ENCODE peak calls at places on chromosomes 7 and 10, in eight cellular contexts. E is heart right ventricle; C is NB4; M is H7; W is Jurkat, Clone E6-1; J is epithelial cell of esophagus; Z is cardiac fibroblast; D is neural progenitor cell. H is an unnamed sample.

GRCh38 chr10:49071221-49071761 is 44.0 kb downstream of the VSTM4 start:
- DNase-seq in E (no peak), C (no peak), M (no peak), W (no peak), J (peak), Z (no peak), D (no peak), H (no peak)

GRCh38 chr7:42932861-42933591 is 850 bp downstream of the MRPL32 start:
- DNase-seq in E (no peak), C (peak), M (peak), W (no peak), J (no peak), Z (peak), D (peak), H (no peak)

GRCh38 chr10:71289421-71290130 is 29.5 kb upstream of the SLC29A3 start:
- DNase-seq in E (no peak), C (no peak), M (no peak), W (no peak), J (no peak), Z (no peak), D (no peak), H (no peak)

GRCh38 chr10:93095225-93095624 is 21.5 kb downstream of the CYP26A1 start:
- DNase-seq in E (no peak), C (no peak), M (peak), W (no peak), J (no peak), Z (no peak), D (peak), H (no peak)

GRCh38 chr7:155765458-155765857 is 46.8 kb downstream of the SHH start:
- DNase-seq in E (no peak), C (no peak), M (no peak), W (no peak), J (no peak), Z (no peak), D (no peak), H (no peak)

GRCh38 chr10:26890956-26891355 is 30.2 kb upstream of the ABI1 start:
- DNase-seq in E (no peak), C (peak), M (peak), W (peak), J (peak), Z (peak), D (peak), H (no peak)

GRCh38 chr7:129825005-129825553 is 127.7 kb downstream of the UBE2H start:
- DNase-seq in E (peak), C (peak), M (peak), W (no peak), J (peak), Z (peak), D (peak), H (no peak)

GRCh38 chr7:20374391-20374790 is 43.7 kb downstream of the ITGB8 start:
- DNase-seq in E (no peak), C (peak), M (no peak), W (no peak), J (no peak), Z (no peak), D (no peak), H (no peak)

GRCh38 chr10:88926484-88927249 is 25.9 kb downstream of the ACTA2 start:
- DNase-seq in E (no peak), C (peak), M (no peak), W (no peak), J (no peak), Z (peak), D (no peak), H (no peak)

GRCh38 chr10:104277785-104278184 is 8.8 kb downstream of the GSTO2 start:
- DNase-seq in E (no peak), C (no peak), M (no peak), W (no peak), J (peak), Z (no peak), D (no peak), H (no peak)

GRCh38 chr10:79375321-79376077 is 28.2 kb downstream of the PPIF start:
- DNase-seq in E (no peak), C (peak), M (no peak), W (no peak), J (peak), Z (peak), D (no peak), H (no peak)

GRCh38 chr7:5390918-5391317 is 32.7 kb downstream of the TNRC18 start:
- DNase-seq in E (no peak), C (no peak), M (peak), W (no peak), J (no peak), Z (no peak), D (no peak), H (no peak)

GRCh38 chr7:151243411-151244155 is 4.9 kb downstream of the SMARCD3 start:
- DNase-seq in E (no peak), C (no peak), M (peak), W (peak), J (no peak), Z (no peak), D (peak), H (no peak)

GRCh38 chr7:91694221-91694856 is 186.2 kb downstream of the MTERF1 start:
- DNase-seq in E (no peak), C (no peak), M (no peak), W (no peak), J (no peak), Z (peak), D (no peak), H (no peak)

GRCh38 chr10:14325325-14325955 is 5.3 kb downstream of the FRMD4A start:
- DNase-seq in E (peak), C (peak), M (peak), W (peak), J (peak), Z (peak), D (peak), H (peak)

GRCh38 chr10:68565658-68566057 is 5.5 kb downstream of the TET1 start:
- DNase-seq in E (no peak), C (peak), M (no peak), W (no peak), J (no peak), Z (no peak), D (no peak), H (no peak)

GRCh38 chr7:2030475-2031456 is 202.0 kb downstream of the MAD1L1 start:
- DNase-seq in E (peak), C (peak), M (peak), W (peak), J (no peak), Z (no peak), D (no peak), H (no peak)

GRCh38 chr7:24981544-24981951 is 1.6 kb upstream of the OSBPL3 start:
- DNase-seq in E (peak), C (peak), M (peak), W (no peak), J (peak), Z (peak), D (peak), H (no peak)

GRCh38 chr10:6473901-6474370 is 106.1 kb downstream of the PRKCQ start:
- DNase-seq in E (no peak), C (peak), M (no peak), W (peak), J (peak), Z (peak), D (no peak), H (no peak)

GRCh38 chr10:58439632-58440364 is 54.6 kb downstream of the TFAM start:
- DNase-seq in E (no peak), C (peak), M (no peak), W (no peak), J (no peak), Z (no peak), D (no peak), H (no peak)

GRCh38 chr10:27252267-27253000 is 11.8 kb upstream of the ACBD5 start:
- DNase-seq in E (peak), C (no peak), M (peak), W (no peak), J (peak), Z (peak), D (peak), H (no peak)

GRCh38 chr10:69382382-69383117 is 34.2 kb downstream of the TACR2 start:
- DNase-seq in E (no peak), C (no peak), M (no peak), W (no peak), J (peak), Z (peak), D (no peak), H (no peak)

GRCh38 chr10:131162866-131163265 is 148.7 kb downstream of the TCERG1L start:
- DNase-seq in E (no peak), C (no peak), M (no peak), W (peak), J (no peak), Z (no peak), D (no peak), H (no peak)

GRCh38 chr7:91251877-91252276 is 12.4 kb upstream of the FZD1 start:
- DNase-seq in E (no peak), C (no peak), M (no peak), W (no peak), J (no peak), Z (no peak), D (no peak), H (no peak)

GRCh38 chr10:43865275-43866135 is 216.8 kb upstream of the ZNF32 start:
- DNase-seq in E (no peak), C (no peak), M (no peak), W (no peak), J (no peak), Z (no peak), D (no peak), H (no peak)

GRCh38 chr7:22444181-22444966 is 55.6 kb downstream of the STEAP1B start:
- DNase-seq in E (no peak), C (no peak), M (no peak), W (no peak), J (peak), Z (peak), D (no peak), H (no peak)

GRCh38 chr10:129764901-129765663 is 199.0 kb downstream of the EBF3 start:
- DNase-seq in E (no peak), C (no peak), M (no peak), W (no peak), J (no peak), Z (no peak), D (no peak), H (no peak)

GRCh38 chr7:13041368-13041988 is 354.0 kb downstream of the ARL4A start:
- DNase-seq in E (no peak), C (no peak), M (no peak), W (no peak), J (no peak), Z (no peak), D (no peak), H (no peak)

GRCh38 chr7:135707570-135707966 is 20.4 kb downstream of the SLC13A4 start:
- DNase-seq in E (no peak), C (no peak), M (no peak), W (no peak), J (peak), Z (no peak), D (no peak), H (no peak)

GRCh38 chr10:76405932-76406331 is 974.5 kb downstream of the LRMDA start:
- DNase-seq in E (no peak), C (no peak), M (no peak), W (no peak), J (no peak), Z (no peak), D (no peak), H (no peak)

GRCh38 chr7:139673230-139673629 is 104.6 kb downstream of the HIPK2 start:
- DNase-seq in E (no peak), C (no peak), M (peak), W (no peak), J (no peak), Z (no peak), D (no peak), H (no peak)

GRCh38 chr10:73601486-73601921 is 10.4 kb upstream of the USP54 start:
- DNase-seq in E (no peak), C (no peak), M (peak), W (no peak), J (peak), Z (peak), D (no peak), H (no peak)

GRCh38 chr7:37284805-37285211 is 163.9 kb downstream of the ELMO1 start:
- DNase-seq in E (peak), C (peak), M (peak), W (no peak), J (peak), Z (no peak), D (peak), H (no peak)

GRCh38 chr7:40799-41750 is 151.3 kb upstream of the FAM20C start:
- DNase-seq in E (no peak), C (no peak), M (no peak), W (no peak), J (no peak), Z (no peak), D (no peak), H (no peak)

GRCh38 chr10:4678023-4678950 is 147.7 kb upstream of the AKR1E2 start:
- DNase-seq in E (no peak), C (no peak), M (no peak), W (no peak), J (peak), Z (peak), D (no peak), H (no peak)

GRCh38 chr7:92809397-92810241 is 26.8 kb downstream of the CDK6 start:
- DNase-seq in E (no peak), C (peak), M (no peak), W (peak), J (peak), Z (peak), D (peak), H (peak)

GRCh38 chr10:88066876-88067275 is 203.5 kb downstream of the PTEN start:
- DNase-seq in E (no peak), C (peak), M (no peak), W (peak), J (no peak), Z (no peak), D (no peak), H (no peak)

DNA sequence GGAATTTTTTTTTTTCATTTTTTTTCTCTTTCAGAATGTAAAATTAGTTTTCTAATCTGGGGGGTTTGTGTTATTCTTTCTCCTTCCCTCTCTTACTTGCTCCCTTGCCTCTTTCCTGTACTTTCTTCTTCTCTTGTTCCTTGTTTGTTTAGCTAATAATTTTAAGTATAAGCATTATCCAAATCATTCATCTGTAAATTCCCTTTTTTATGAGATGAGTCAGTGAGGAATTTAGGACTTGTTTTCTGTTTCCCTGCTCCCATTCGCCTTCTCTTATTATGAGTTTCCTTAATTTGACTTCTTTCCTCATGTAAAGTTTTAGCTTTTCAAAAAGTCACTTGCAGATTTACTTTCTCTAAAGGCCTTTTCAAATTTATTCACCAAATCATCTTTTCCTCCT is 154.6 kb upstream of the ETV1 start:
- DNase-seq in E (no peak), C (no peak), M (no peak), W (no peak), J (no peak), Z (no peak), D (no peak), H (no peak)
- H3K4me3 ChIP-seq in E (no peak), C (no peak), M (no peak), W (no peak), J (no peak), Z (no peak), D (no peak), H (no peak)

DNA sequence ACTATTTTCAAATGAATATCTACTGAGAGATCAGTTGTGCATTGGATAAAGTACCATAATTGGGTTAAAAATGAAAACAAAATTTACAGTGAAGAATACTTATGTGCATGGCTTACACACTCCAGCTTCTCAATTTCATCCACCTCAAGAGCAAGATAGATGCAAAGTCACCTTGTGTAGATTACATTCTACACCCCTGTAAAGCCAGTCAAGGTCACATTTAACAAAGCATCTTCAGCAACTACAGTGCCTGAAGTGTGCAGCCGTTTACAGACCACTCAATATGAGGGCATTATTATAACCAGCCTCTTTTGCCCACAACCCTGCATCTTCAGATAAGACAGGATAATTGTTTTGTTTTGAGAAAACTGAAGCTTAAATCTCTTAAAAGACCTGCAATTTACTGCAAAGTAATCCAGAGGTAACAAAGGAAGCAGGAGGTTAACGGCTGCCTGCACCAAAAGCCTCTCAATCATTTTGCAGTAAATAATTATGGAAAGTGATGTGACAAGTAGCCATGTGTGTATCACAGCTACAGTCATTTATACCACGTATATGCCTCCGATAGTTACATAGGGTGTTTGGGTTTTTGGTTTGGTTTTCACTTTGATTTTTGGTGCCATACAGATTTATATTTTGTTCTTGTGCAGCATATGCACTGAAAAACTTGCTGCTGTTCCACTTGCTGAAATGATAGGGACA is 4.9 kb downstream of the PURB start:
- DNase-seq in E (no peak), C (no peak), M (no peak), W (no peak), J (no peak), Z (no peak), D (no peak), H (no peak)
- H3K4me3 ChIP-seq in E (peak), C (peak), M (no peak), W (no peak), J (peak), Z (no peak), D (peak), H (peak)

GRCh38 chr10:29688230-29688634 is 53.5 kb upstream of the SVIL start:
- DNase-seq in E (no peak), C (peak), M (peak), W (no peak), J (peak), Z (no peak), D (peak), H (no peak)

GRCh38 chr10:29691564-29692064 is 56.8 kb upstream of the SVIL start:
- DNase-seq in E (no peak), C (no peak), M (peak), W (no peak), J (peak), Z (peak), D (no peak), H (no peak)

GRCh38 chr10:29694121-29694520 is 59.4 kb upstream of the SVIL start:
- DNase-seq in E (no peak), C (no peak), M (no peak), W (no peak), J (no peak), Z (no peak), D (no peak), H (no peak)

GRCh38 chr10:29689001-29689400 is 54.2 kb upstream of the SVIL start:
- DNase-seq in E (no peak), C (peak), M (no peak), W (no peak), J (peak), Z (peak), D (no peak), H (no peak)

GRCh38 chr10:29692121-29692539 is 57.4 kb upstream of the SVIL start:
- DNase-seq in E (no peak), C (no peak), M (peak), W (no peak), J (peak), Z (no peak), D (no peak), H (no peak)
- H3K4me3 ChIP-seq in E (peak), C (no peak), M (no peak), W (no peak), J (no peak), Z (no peak), D (no peak), H (peak)

GRCh38 chr7:44998153-44998871 is 1.7 kb upstream of the CCM2 start:
- DNase-seq in E (no peak), C (peak), M (no peak), W (no peak), J (no peak), Z (no peak), D (no peak), H (no peak)
- H3K4me3 ChIP-seq in E (no peak), C (peak), M (no peak), W (peak), J (no peak), Z (no peak), D (peak), H (no peak)

H was measured in thoracic aorta.